ENCODE peak calls at places on chromosomes 7 and 10, in four cellular contexts. Z is GM12878, A is K562, J is HepG2. T is an unnamed sample.

GRCh38 chr7:143384148-143384547 is 3.0 kb downstream of the ZYX start:
- DNase-seq in Z (no peak), A (no peak), J (no peak), T (no peak)

GRCh38 chr7:94375713-94376112 is 19.0 kb upstream of the COL1A2 start:
- DNase-seq in Z (no peak), A (no peak), J (no peak), T (no peak)

GRCh38 chr7:25069900-25070443 is 55.1 kb downstream of the CYCS start:
- DNase-seq in Z (no peak), A (peak; percentile 76), J (peak; percentile 64), T (no peak)

GRCh38 chr7:13278020-13278419 is 590.6 kb downstream of the ARL4A start:
- DNase-seq in Z (no peak), A (no peak), J (no peak), T (no peak)

GRCh38 chr7:45221266-45221665 is 63.7 kb downstream of the RAMP3 start:
- DNase-seq in Z (no peak), A (no peak), J (no peak), T (no peak)

GRCh38 chr10:128489324-128490247 is 363.4 kb upstream of the MKI67 start:
- DNase-seq in Z (no peak), A (no peak), J (no peak), T (no peak)

GRCh38 chr10:11242443-11243386 is 225.0 kb downstream of the CELF2 start:
- DNase-seq in Z (peak; percentile 90), A (no peak), J (no peak), T (no peak)

GRCh38 chr10:96118604-96119450 is 11.3 kb upstream of the ZNF518A start:
- DNase-seq in Z (no peak), A (no peak), J (peak; percentile 24), T (no peak)

GRCh38 chr7:100839361-100839760 is 12.0 kb upstream of the EPHB4 start:
- DNase-seq in Z (no peak), A (no peak), J (no peak), T (no peak)

GRCh38 chr7:14375998-14376397 is 386.5 kb upstream of the ETV1 start:
- DNase-seq in Z (no peak), A (no peak), J (no peak), T (no peak)

GRCh38 chr7:142716596-142716995 is 32.7 kb upstream of the PRSS1 start:
- DNase-seq in Z (no peak), A (no peak), J (no peak), T (no peak)

GRCh38 chr7:28893888-28894287 is 64.2 kb downstream of the TRIL start:
- DNase-seq in Z (no peak), A (no peak), J (no peak), T (no peak)

GRCh38 chr7:28530175-28531142 is 118.1 kb downstream of the CREB5 start:
- DNase-seq in Z (no peak), A (no peak), J (no peak), T (no peak)

GRCh38 chr7:75796420-75796819 is 17.2 kb downstream of the CCL24 start:
- DNase-seq in Z (no peak), A (no peak), J (no peak), T (no peak)

GRCh38 chr7:64744680-64745079 is 49.5 kb upstream of the ZNF138 start:
- DNase-seq in Z (no peak), A (no peak), J (no peak), T (no peak)

GRCh38 chr7:69812756-69813155 is 214.5 kb downstream of the AUTS2 start:
- DNase-seq in Z (no peak), A (no peak), J (no peak), T (no peak)

GRCh38 chr7:146366938-146367337 is 250.3 kb downstream of the CNTNAP2 start:
- DNase-seq in Z (no peak), A (no peak), J (no peak), T (no peak)

GRCh38 chr10:124560377-124560776 is 98.8 kb downstream of the LHPP start:
- DNase-seq in Z (no peak), A (no peak), J (no peak), T (no peak)

GRCh38 chr10:101485681-101486554 is 102.1 kb downstream of the POLL start:
- DNase-seq in Z (no peak), A (no peak), J (no peak), T (no peak)

GRCh38 chr7:1257863-1258262 is 25.2 kb downstream of the UNCX start:
- DNase-seq in Z (no peak), A (no peak), J (no peak), T (no peak)

GRCh38 chr10:102208311-102209035 is 17.6 kb upstream of the ELOVL3 start:
- DNase-seq in Z (no peak), A (no peak), J (no peak), T (no peak)

GRCh38 chr10:113893570-113893969 is 39.1 kb downstream of the NHLRC2 start:
- DNase-seq in Z (no peak), A (no peak), J (no peak), T (no peak)

GRCh38 chr7:143408686-143409551 is at the start of gene EPHA1:
- DNase-seq in Z (no peak), A (peak; percentile 91), J (no peak), T (peak; percentile 50)

GRCh38 chr7:142412551-142413193 is 154.8 kb upstream of the PRSS58 start:
- DNase-seq in Z (no peak), A (peak; percentile 83), J (peak; percentile 23), T (peak; percentile 55)

GRCh38 chr10:51895209-51895608 is 195.8 kb upstream of the CSTF2T start:
- DNase-seq in Z (no peak), A (no peak), J (no peak), T (no peak)

GRCh38 chr10:78465456-78465855 is 431.8 kb downstream of the RPS24 start:
- DNase-seq in Z (no peak), A (no peak), J (no peak), T (no peak)

GRCh38 chr7:20306499-20306946 is 24.2 kb upstream of the ITGB8 start:
- DNase-seq in Z (no peak), A (no peak), J (peak; percentile 62), T (no peak)

GRCh38 chr7:43763183-43763582 is 4.7 kb downstream of the BLVRA start:
- DNase-seq in Z (no peak), A (no peak), J (no peak), T (no peak)

GRCh38 chr10:113232928-113233511 is 283.0 kb downstream of the TCF7L2 start:
- DNase-seq in Z (no peak), A (no peak), J (no peak), T (peak; percentile 45)

GRCh38 chr10:73968101-73968515 is 29.8 kb upstream of the VCL start:
- DNase-seq in Z (no peak), A (no peak), J (no peak), T (peak; percentile 56)

GRCh38 chr7:122520961-122521555 is 177.9 kb downstream of the RNF133 start:
- DNase-seq in Z (no peak), A (no peak), J (no peak), T (peak; percentile 38)

GRCh38 chr10:101818958-101819633 is 852 bp upstream of the OGA start:
- DNase-seq in Z (no peak), A (peak; percentile 28), J (peak; percentile 76), T (no peak)

GRCh38 chr7:1401011-1401410 is 58.3 kb downstream of the MICALL2 start:
- DNase-seq in Z (no peak), A (no peak), J (no peak), T (no peak)

GRCh38 chr10:76303682-76304316 is 872.4 kb downstream of the LRMDA start:
- DNase-seq in Z (no peak), A (no peak), J (peak; percentile 81), T (peak; percentile 62)
- TF ChIP-seq HDAC6 in Z (no peak), A (no peak), J (no peak), T (no peak)

GRCh38 chr7:27164381-27165088 is 802 bp downstream of the HOXA9 start:
- DNase-seq in Z (no peak), A (no peak), J (no peak), T (no peak)
- TF ChIP-seq TAF1 in Z (no peak), A (no peak), J (no peak), T (no peak)

GRCh38 chr10:109665321-109665720 is 258.0 kb downstream of the XPNPEP1 start:
- DNase-seq in Z (no peak), A (no peak), J (no peak), T (no peak)
- TF ChIP-seq HDAC6 in Z (no peak), A (no peak), J (no peak), T (no peak)

DNA sequence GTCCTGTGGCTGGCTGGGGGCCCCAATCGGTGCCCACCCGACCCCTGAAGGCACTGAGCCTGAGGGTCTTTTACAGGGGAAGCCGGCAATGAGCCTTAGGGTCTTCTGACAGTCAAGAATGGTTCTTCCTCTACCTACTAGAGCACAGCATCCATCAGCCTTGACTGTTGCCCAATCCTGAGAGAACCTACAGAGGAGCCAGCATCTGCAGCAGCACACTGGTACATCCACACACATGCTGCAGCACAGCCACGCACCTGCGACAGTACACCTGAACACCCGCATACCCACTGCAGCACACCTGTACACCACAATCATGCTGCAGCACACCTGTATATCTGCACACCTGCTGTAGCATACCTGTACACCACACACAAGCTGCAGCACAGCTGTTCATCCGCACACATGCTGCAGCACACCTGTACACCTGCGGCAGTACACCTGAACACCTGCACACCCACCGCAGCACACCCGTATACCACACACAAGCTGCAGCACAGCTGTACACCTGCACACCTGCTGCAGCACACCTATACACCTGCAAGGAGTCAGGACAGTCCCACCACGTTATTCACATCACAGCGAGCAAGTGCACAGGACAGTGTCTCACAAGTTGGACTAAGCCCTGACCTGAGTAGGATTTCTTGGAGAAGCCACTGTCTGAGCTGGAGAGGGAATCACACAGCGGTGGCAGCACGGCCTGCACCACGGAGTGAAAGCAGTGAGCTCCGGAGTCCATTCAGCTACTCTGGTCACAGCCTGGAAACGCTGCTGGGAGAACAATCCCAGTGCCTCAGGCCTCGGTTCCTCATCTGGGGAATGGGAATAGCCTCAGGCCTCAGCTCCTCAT is 56.4 kb downstream of the VIPR2 start:
- DNase-seq in Z (no peak), A (no peak), J (no peak), T (peak; percentile 36)
- TF ChIP-seq TAF1 in Z (no peak), A (no peak), J (no peak), T (no peak)

GRCh38 chr7:36079446-36080025 is 73.5 kb upstream of the EEPD1 start:
- DNase-seq in Z (no peak), A (no peak), J (peak; percentile 21), T (no peak)
- TF ChIP-seq HDAC6 in Z (no peak), A (no peak), J (no peak), T (no peak)

GRCh38 chr10:44991571-44991970 is 9.2 kb upstream of the ZNF22 start:
- DNase-seq in Z (no peak), A (no peak), J (no peak), T (no peak)
- TF ChIP-seq TAF1 in Z (no peak), A (no peak), J (no peak), T (no peak)

DNA sequence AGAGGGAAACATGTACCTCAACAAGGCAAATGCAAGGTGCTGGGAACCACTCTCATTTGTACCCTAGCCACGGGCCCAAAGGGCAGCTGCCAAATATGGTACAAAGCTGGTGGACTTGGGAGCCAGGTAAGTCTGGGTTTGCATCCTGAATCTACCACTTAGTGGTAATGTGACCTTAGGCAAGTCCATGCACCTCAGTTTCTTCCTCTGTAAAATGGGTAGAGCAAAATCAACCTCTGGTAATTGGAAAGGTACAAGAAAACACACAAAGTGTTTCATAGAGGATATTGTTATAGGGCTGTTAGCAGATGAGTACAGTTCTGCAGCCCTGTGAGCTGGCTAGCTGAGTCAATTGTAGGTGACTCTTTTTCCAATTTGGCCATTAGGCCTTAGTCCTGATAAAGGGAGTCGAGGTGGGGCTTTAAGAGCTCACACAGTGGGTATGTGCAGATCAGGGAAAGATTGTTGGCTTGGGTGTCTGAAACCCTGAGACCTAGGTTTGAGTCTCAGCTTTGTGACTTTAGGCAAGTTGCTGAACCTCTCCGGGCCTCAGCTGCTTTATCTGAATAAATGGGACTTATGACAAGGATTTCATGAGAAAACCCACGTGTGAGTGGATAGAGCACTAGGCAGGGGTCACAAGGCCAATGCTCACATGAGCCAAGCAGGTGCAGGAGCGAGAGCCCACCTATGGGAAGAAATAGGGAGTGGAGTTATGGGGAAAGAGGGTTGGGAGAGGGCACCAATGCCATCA is 121.3 kb upstream of the GDF10 start:
- DNase-seq in Z (no peak), A (no peak), J (no peak), T (no peak)
- TF ChIP-seq HDAC6 in Z (no peak), A (no peak), J (no peak), T (no peak)